ENCODE peak calls at places on chromosomes 6 and 20, in seven cellular contexts. One of them, this sample, is unnamed.

GRCh38 chr6:24432611-24433010 is 29.9 kb downstream of the MRS2 start:
- DNase-seq in hippocampal formation: no peak
- DNase-seq in MM.1S: no peak
- DNase-seq in neural progenitor cell: no peak
- DNase-seq in stimulated activated CD4-positive, alpha-beta T cell treated with anti-CD3 and anti-CD28 coated beads, Interleukin-15, amount 100 ng/mL, for 24 hours: no peak
- DNase-seq in kidney glomerular epithelial cell: no peak
- DNase-seq in small intestine: no peak
- DNase-seq in this sample: no peak

GRCh38 chr20:58555078-58555765 is 40.0 kb upstream of the APCDD1L start:
- DNase-seq in hippocampal formation: no peak
- DNase-seq in MM.1S: no peak
- DNase-seq in neural progenitor cell: no peak
- DNase-seq in stimulated activated CD4-positive, alpha-beta T cell treated with anti-CD3 and anti-CD28 coated beads, Interleukin-15, amount 100 ng/mL, for 24 hours: no peak
- DNase-seq in kidney glomerular epithelial cell: peak; percentile 81
- DNase-seq in small intestine: no peak
- DNase-seq in this sample: peak; percentile 90

GRCh38 chr20:58889334-58890072 is 37.0 kb downstream of the GNAS start:
- DNase-seq in hippocampal formation: no peak
- DNase-seq in MM.1S: no peak
- DNase-seq in neural progenitor cell: peak; percentile 61
- DNase-seq in stimulated activated CD4-positive, alpha-beta T cell treated with anti-CD3 and anti-CD28 coated beads, Interleukin-15, amount 100 ng/mL, for 24 hours: peak; percentile 20
- DNase-seq in kidney glomerular epithelial cell: no peak
- DNase-seq in small intestine: no peak
- DNase-seq in this sample: no peak

GRCh38 chr6:134347916-134348805 is 30.2 kb upstream of the SGK1 start:
- DNase-seq in hippocampal formation: peak; percentile 41
- DNase-seq in MM.1S: no peak
- DNase-seq in neural progenitor cell: no peak
- DNase-seq in stimulated activated CD4-positive, alpha-beta T cell treated with anti-CD3 and anti-CD28 coated beads, Interleukin-15, amount 100 ng/mL, for 24 hours: no peak
- DNase-seq in kidney glomerular epithelial cell: peak; percentile 89
- DNase-seq in small intestine: no peak
- DNase-seq in this sample: peak; percentile 4

GRCh38 chr20:24441600-24441999 is 27.8 kb upstream of the SYNDIG1 start:
- DNase-seq in hippocampal formation: no peak
- DNase-seq in MM.1S: no peak
- DNase-seq in neural progenitor cell: no peak
- DNase-seq in stimulated activated CD4-positive, alpha-beta T cell treated with anti-CD3 and anti-CD28 coated beads, Interleukin-15, amount 100 ng/mL, for 24 hours: no peak
- DNase-seq in kidney glomerular epithelial cell: no peak
- DNase-seq in small intestine: no peak
- DNase-seq in this sample: no peak

GRCh38 chr20:58950603-58951002 is 30.5 kb upstream of the NELFCD start:
- DNase-seq in hippocampal formation: no peak
- DNase-seq in MM.1S: no peak
- DNase-seq in neural progenitor cell: no peak
- DNase-seq in stimulated activated CD4-positive, alpha-beta T cell treated with anti-CD3 and anti-CD28 coated beads, Interleukin-15, amount 100 ng/mL, for 24 hours: no peak
- DNase-seq in kidney glomerular epithelial cell: no peak
- DNase-seq in small intestine: peak; percentile 3
- DNase-seq in this sample: no peak

GRCh38 chr6:121806116-121806515 is 370.7 kb downstream of the GJA1 start:
- DNase-seq in hippocampal formation: no peak
- DNase-seq in MM.1S: no peak
- DNase-seq in neural progenitor cell: no peak
- DNase-seq in stimulated activated CD4-positive, alpha-beta T cell treated with anti-CD3 and anti-CD28 coated beads, Interleukin-15, amount 100 ng/mL, for 24 hours: no peak
- DNase-seq in kidney glomerular epithelial cell: no peak
- DNase-seq in small intestine: no peak
- DNase-seq in this sample: no peak

GRCh38 chr6:44105993-44106740 is 21.1 kb downstream of the MRPL14 start:
- DNase-seq in hippocampal formation: no peak
- DNase-seq in MM.1S: no peak
- DNase-seq in neural progenitor cell: no peak
- DNase-seq in stimulated activated CD4-positive, alpha-beta T cell treated with anti-CD3 and anti-CD28 coated beads, Interleukin-15, amount 100 ng/mL, for 24 hours: no peak
- DNase-seq in kidney glomerular epithelial cell: no peak
- DNase-seq in small intestine: no peak
- DNase-seq in this sample: no peak

GRCh38 chr6:150208606-150209352 is 65.9 kb downstream of the PPP1R14C start:
- DNase-seq in hippocampal formation: no peak
- DNase-seq in MM.1S: no peak
- DNase-seq in neural progenitor cell: no peak
- DNase-seq in stimulated activated CD4-positive, alpha-beta T cell treated with anti-CD3 and anti-CD28 coated beads, Interleukin-15, amount 100 ng/mL, for 24 hours: no peak
- DNase-seq in kidney glomerular epithelial cell: no peak
- DNase-seq in small intestine: no peak
- DNase-seq in this sample: no peak

This sample was measured in RCC 7860.